ENCODE peak calls at places on chromosome 10, in six cellular contexts. Y is DND-41, Z is GM12864, K is spleen, J is fibroblast of lung, L is cardiac muscle cell. I is an unnamed sample.
A peak's percentile ranks its signal among the peaks of the same experiment; 100 is the strongest.

GRCh38 chr10:113059001-113059780 is 109.1 kb downstream of the TCF7L2 start:
- DNase-seq in Y (no peak), Z (no peak), K (no peak), J (peak; percentile 87), L (peak; percentile 91), I (no peak)

GRCh38 chr10:113822174-113822573 is 31.7 kb downstream of the DCLRE1A start:
- DNase-seq in Y (no peak), Z (no peak), K (no peak), J (no peak), L (no peak), I (no peak)

GRCh38 chr10:43861966-43862751 is 213.5 kb upstream of the ZNF32 start:
- DNase-seq in Y (no peak), Z (no peak), K (no peak), J (peak; percentile 92), L (peak; percentile 89), I (no peak)

GRCh38 chr10:12418000-12418399 is 68.7 kb downstream of the CAMK1D start:
- DNase-seq in Y (no peak), Z (no peak), K (no peak), J (peak; percentile 68), L (peak; percentile 11), I (peak; percentile 51)

GRCh38 chr10:42864575-42864974 is 82.0 kb downstream of the BMS1 start:
- DNase-seq in Y (no peak), Z (no peak), K (no peak), J (peak; percentile 7), L (peak; percentile 13), I (peak; percentile 57)

GRCh38 chr10:9301148-9301547 is 1246.7 kb downstream of the GATA3 start:
- DNase-seq in Y (no peak), Z (no peak), K (no peak), J (peak; percentile 23), L (no peak), I (peak; percentile 17)

GRCh38 chr10:114471906-114472873 is 67.9 kb upstream of the AFAP1L2 start:
- DNase-seq in Y (no peak), Z (no peak), K (no peak), J (no peak), L (no peak), I (peak; percentile 50)

GRCh38 chr10:35127289-35127891 is 744 bp downstream of the CREM start:
- DNase-seq in Y (peak; percentile 54), Z (no peak), K (peak; percentile 94), J (peak; percentile 69), L (peak; percentile 76), I (peak; percentile 57)

GRCh38 chr10:59877191-59877671 is 29.1 kb downstream of the CCDC6 start:
- DNase-seq in Y (no peak), Z (no peak), K (no peak), J (peak; percentile 29), L (peak; percentile 28), I (peak; percentile 32)

GRCh38 chr10:47047127-47047504 is 135.9 kb downstream of the PTPN20 start:
- DNase-seq in Y (no peak), Z (no peak), K (peak; percentile 45), J (no peak), L (no peak), I (no peak)

GRCh38 chr10:32981760-32982159 is 23.7 kb upstream of the ITGB1 start:
- DNase-seq in Y (peak; percentile 13), Z (no peak), K (peak; percentile 78), J (peak; percentile 73), L (peak; percentile 86), I (peak; percentile 27)

GRCh38 chr10:94524711-94525110 is 20.9 kb upstream of the HELLS start:
- DNase-seq in Y (no peak), Z (no peak), K (no peak), J (no peak), L (no peak), I (no peak)

GRCh38 chr10:105691811-105692210 is 1050.7 kb downstream of the SORCS3 start:
- DNase-seq in Y (no peak), Z (no peak), K (no peak), J (no peak), L (no peak), I (peak; percentile 55)

GRCh38 chr10:74888947-74889661 is 62.7 kb downstream of the KAT6B start:
- DNase-seq in Y (no peak), Z (no peak), K (no peak), J (no peak), L (peak; percentile 18), I (peak; percentile 15)

GRCh38 chr10:132665946-132666732 is 119.8 kb downstream of the NKX6-2 start:
- DNase-seq in Y (no peak), Z (no peak), K (peak; percentile 20), J (peak; percentile 77), L (peak; percentile 76), I (peak; percentile 92)

GRCh38 chr10:133285217-133285616 is 8.5 kb upstream of the ADAM8 start:
- DNase-seq in Y (no peak), Z (no peak), K (no peak), J (no peak), L (no peak), I (no peak)

GRCh38 chr10:52772623-52773022 is at the start of gene MBL2:
- DNase-seq in Y (no peak), Z (no peak), K (no peak), J (no peak), L (no peak), I (no peak)

DNA sequence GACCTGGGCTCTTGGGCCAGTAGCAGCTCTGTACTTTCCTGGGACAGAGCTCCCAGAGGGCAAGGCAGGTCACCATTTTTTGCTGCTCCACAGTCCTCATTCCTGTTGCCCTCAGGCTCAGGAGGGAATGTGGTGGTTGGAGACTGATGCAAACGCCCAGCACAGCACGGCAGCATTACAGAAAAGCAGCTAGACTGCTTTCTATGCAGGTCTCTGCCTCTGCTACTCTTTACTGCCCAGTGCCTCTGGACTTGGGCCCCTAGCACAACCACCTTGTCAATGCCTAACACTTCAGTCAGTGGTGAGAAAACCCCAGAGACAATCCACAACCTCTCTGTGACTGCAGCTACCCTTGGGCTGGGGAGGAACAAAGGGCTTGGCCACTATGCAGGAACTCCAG is 790.7 kb downstream of the PCDH15 start:
- DNase-seq in Y (no peak), Z (no peak), K (no peak), J (no peak), L (no peak), I (no peak)
- H3K4me3 ChIP-seq in Y (no peak overlapping the region), Z (no peak overlapping the region), K (no peak overlapping the region), J (no peak overlapping the region), L (no peak overlapping the region), I (no peak overlapping the region)

DNA sequence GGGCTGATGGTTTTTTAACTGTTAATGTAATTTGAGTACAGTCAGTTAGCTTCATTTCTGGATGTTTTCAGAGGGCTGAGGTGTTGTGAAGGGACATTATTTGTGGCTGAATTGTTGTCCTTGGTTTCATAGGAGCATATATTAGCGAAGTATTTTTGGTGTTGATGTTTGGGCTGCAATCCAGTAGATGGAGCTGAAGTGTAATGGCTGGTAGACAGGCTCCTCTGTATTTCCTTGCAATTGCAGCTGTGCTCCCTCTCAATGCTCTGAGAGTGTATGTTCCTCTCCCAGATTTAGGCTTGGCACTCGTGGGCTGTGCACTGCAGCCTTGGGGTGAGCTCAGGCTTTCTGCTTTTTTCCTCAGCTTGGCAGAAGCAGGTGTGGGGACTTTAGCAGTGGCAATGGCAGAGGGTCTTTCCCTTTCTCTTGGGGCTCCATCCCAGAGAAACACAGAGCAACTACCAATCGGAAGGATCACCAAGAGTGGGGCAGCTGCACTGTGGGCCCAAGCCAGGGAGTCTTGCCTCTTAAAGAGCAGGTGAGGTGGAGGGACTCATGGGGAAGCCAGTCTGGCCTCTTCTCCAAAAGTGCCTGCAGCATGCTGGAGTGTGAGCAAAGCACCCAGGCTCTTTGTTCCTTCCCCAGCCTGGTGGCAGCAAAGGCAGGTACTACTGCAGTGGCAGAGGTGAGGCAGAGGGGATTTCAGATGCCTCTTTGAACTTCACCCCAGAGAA is 544.4 kb downstream of the SH2D4B start:
- DNase-seq in Y (no peak), Z (no peak), K (no peak), J (no peak), L (no peak), I (peak; percentile 2)
- TF ChIP-seq CTCF in Y (peak; percentile 37), Z (peak; percentile 63), K (no peak), J (no peak), L (no peak), I (peak; percentile 38)

GRCh38 chr10:62707810-62708209 is 96.7 kb upstream of the ADO start:
- DNase-seq in Y (no peak), Z (peak; percentile 44), K (no peak), J (no peak), L (no peak), I (no peak)
- H3K4me3 ChIP-seq in Y (no peak overlapping the region), Z (no peak overlapping the region), K (no peak overlapping the region), J (no peak overlapping the region), L (no peak overlapping the region), I (no peak overlapping the region)

GRCh38 chr10:79067241-79068202 is 1.2 kb upstream of the ZMIZ1 start:
- DNase-seq in Y (peak; percentile 92), Z (no peak), K (peak; percentile 96), J (peak; percentile 93), L (peak; percentile 97), I (peak; percentile 92)
- TF ChIP-seq CTCF in Y (peak; percentile 66), Z (no peak), K (peak; percentile 39), J (peak; percentile 31), L (peak; percentile 35), I (no peak)

GRCh38 chr10:608331-609265 is 80.9 kb downstream of the DIP2C start:
- DNase-seq in Y (no peak), Z (no peak), K (no peak), J (peak; percentile 53), L (peak; percentile 45), I (no peak)

GRCh38 chr10:612696-613095 is 76.8 kb downstream of the DIP2C start:
- DNase-seq in Y (no peak), Z (no peak), K (peak; percentile 32), J (no peak), L (no peak), I (no peak)

GRCh38 chr10:607545-608196 is 81.8 kb downstream of the DIP2C start:
- DNase-seq in Y (no peak), Z (no peak), K (peak; percentile 8), J (no peak), L (no peak), I (no peak)

GRCh38 chr10:606767-607544 is 82.5 kb downstream of the DIP2C start:
- DNase-seq in Y (no peak), Z (no peak), K (peak; percentile 64), J (peak; percentile 54), L (no peak), I (no peak)

GRCh38 chr10:609868-610545 is 79.5 kb downstream of the DIP2C start:
- DNase-seq in Y (no peak), Z (no peak), K (peak; percentile 28), J (no peak), L (no peak), I (no peak)
- H3K4me3 ChIP-seq in Y (no peak overlapping the region), Z (no peak overlapping the region), K (no peak overlapping the region), J (no peak overlapping the region), L (no peak overlapping the region), I (no peak overlapping the region)

DNA sequence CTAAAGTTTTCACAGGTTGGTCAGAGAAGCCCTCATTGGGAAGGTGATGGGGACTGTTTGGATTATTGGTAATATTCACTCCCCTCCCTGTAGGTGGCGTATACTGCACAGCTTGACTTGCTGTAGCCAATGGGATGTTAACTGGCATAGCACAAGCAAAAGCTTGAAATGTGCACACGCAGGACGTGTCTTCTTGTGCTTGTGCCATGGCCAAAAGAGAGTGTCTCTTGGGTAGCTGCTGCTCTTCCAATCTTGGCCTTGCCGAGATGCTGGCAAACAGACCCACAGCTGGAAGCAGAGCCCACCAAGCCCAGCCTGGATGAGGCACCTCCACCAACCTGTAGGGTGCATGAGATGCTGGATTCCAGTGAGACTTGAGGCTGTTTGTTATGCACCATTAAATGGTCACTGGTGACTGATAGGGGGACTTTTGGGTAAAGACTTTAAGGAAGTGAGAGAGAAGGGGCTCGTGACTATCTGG is 266.0 kb downstream of the GRID1 start:
- DNase-seq in Y (peak; percentile 13), Z (no peak), K (peak; percentile 50), J (no peak), L (peak; percentile 18), I (peak; percentile 7)
- TF ChIP-seq CTCF in Y (peak; percentile 70), Z (peak; percentile 68), K (no peak), J (no peak), L (peak; percentile 45), I (peak; percentile 29)

I was measured in epithelial cell of esophagus.